ENCODE peak calls at places on chromosomes 7 and 10, in four cellular contexts. P is uterus, L is heart left ventricle, W is hepatocyte. D is an unnamed sample.
A peak's percentile ranks its signal among the peaks of the same experiment; 100 is the strongest.

GRCh38 chr7:131952365-131952764 is 395.9 kb upstream of the PODXL start:
- DNase-seq in P (no peak), L (no peak), W (no peak), D (peak; percentile 31)

GRCh38 chr7:24419070-24419469 is 135.1 kb downstream of the NPY start:
- DNase-seq in P (no peak), L (no peak), W (no peak), D (no peak)

GRCh38 chr7:154255324-154255723 is 203.1 kb downstream of the DPP6 start:
- DNase-seq in P (no peak), L (no peak), W (no peak), D (peak; percentile 67)

GRCh38 chr7:497946-498655 is 21.5 kb downstream of the PDGFA start:
- DNase-seq in P (no peak), L (peak; percentile 11), W (no peak), D (no peak)

GRCh38 chr10:86940677-86941076 is 16.7 kb downstream of the MMRN2 start:
- DNase-seq in P (no peak), L (no peak), W (no peak), D (peak; percentile 49)

GRCh38 chr7:27163776-27164380 is 1.5 kb downstream of the HOXA9 start:
- DNase-seq in P (peak; percentile 19), L (no peak), W (no peak), D (no peak)

GRCh38 chr7:66500087-66500486 is 128.6 kb upstream of the KCTD7 start:
- DNase-seq in P (no peak), L (no peak), W (peak; percentile 39), D (no peak)

GRCh38 chr7:142832452-142832851 is 22.4 kb upstream of the EPHB6 start:
- DNase-seq in P (no peak), L (no peak), W (no peak), D (no peak)

GRCh38 chr10:114967071-114967470 is 29.1 kb downstream of the TRUB1 start:
- DNase-seq in P (no peak), L (no peak), W (no peak), D (no peak)

GRCh38 chr7:31122649-31123058 is 70.5 kb downstream of the ADCYAP1R1 start:
- DNase-seq in P (peak; percentile 74), L (peak; percentile 54), W (peak; percentile 86), D (peak; percentile 90)

GRCh38 chr10:123974406-123974805 is 82.8 kb upstream of the CPXM2 start:
- DNase-seq in P (no peak), L (no peak), W (peak; percentile 43), D (no peak)

GRCh38 chr10:12540341-12540781 is 191.0 kb downstream of the CAMK1D start:
- DNase-seq in P (no peak), L (no peak), W (no peak), D (peak; percentile 3)

GRCh38 chr7:27166475-27167169 is 1.3 kb upstream of the HOXA9 start:
- DNase-seq in P (peak; percentile 32), L (peak; percentile 16), W (no peak), D (peak; percentile 64)

GRCh38 chr7:154640266-154640865 is 362.6 kb downstream of the PAXIP1 start:
- DNase-seq in P (no peak), L (no peak), W (peak; percentile 21), D (peak; percentile 76)

GRCh38 chr10:70085975-70086613 is 33.4 kb downstream of the MACROH2A2 start:
- DNase-seq in P (no peak), L (no peak), W (no peak), D (no peak)

GRCh38 chr7:54833021-54833467 is 74.0 kb upstream of the SEC61G start:
- DNase-seq in P (no peak), L (no peak), W (no peak), D (no peak)

GRCh38 chr10:129970404-129971364 is 6.6 kb upstream of the EBF3 start:
- DNase-seq in P (no peak), L (no peak), W (no peak), D (peak; percentile 70)

GRCh38 chr10:71964669-71965515 is 697 bp downstream of the CHST3 start:
- DNase-seq in P (peak; percentile 66), L (peak; percentile 80), W (peak; percentile 79), D (peak; percentile 76)

GRCh38 chr7:6588566-6588965 is 1.3 kb upstream of the INTS15 start:
- DNase-seq in P (no peak), L (no peak), W (no peak), D (no peak)
- H3K36me3 ChIP-seq in P (no peaks in the 10 kb centered on the region), L (peaks cover 7% of the 10 kb centered on the region), W (no peaks in the 10 kb centered on the region), D (peaks cover 33% of the 10 kb centered on the region)

GRCh38 chr7:50733552-50733951 is 49.1 kb downstream of the GRB10 start:
- DNase-seq in P (no peak), L (no peak), W (peak; percentile 72), D (no peak)
- H3K4me1 ChIP-seq in P (no peaks in the 10 kb centered on the region), L (peaks cover 30% of the 10 kb centered on the region), W (peaks cover 21% of the 10 kb centered on the region), D (no peaks in the 10 kb centered on the region)

GRCh38 chr10:26505491-26505890 is 67.3 kb downstream of the APBB1IP start:
- DNase-seq in P (no peak), L (no peak), W (no peak), D (no peak)
- H3K36me3 ChIP-seq in P (no peaks in the 10 kb centered on the region), L (no peaks in the 10 kb centered on the region), W (no peaks in the 10 kb centered on the region), D (no peaks in the 10 kb centered on the region)

GRCh38 chr7:32894171-32894570 is 2.6 kb upstream of the KBTBD2 start:
- DNase-seq in P (no peak), L (no peak), W (no peak), D (no peak)

GRCh38 chr7:32893722-32894121 is 2.2 kb upstream of the KBTBD2 start:
- DNase-seq in P (no peak), L (no peak), W (no peak), D (no peak)

GRCh38 chr7:32893225-32893560 is 1.6 kb upstream of the KBTBD2 start:
- DNase-seq in P (no peak), L (no peak), W (no peak), D (no peak)

GRCh38 chr7:32900415-32900814 is 8.9 kb upstream of the KBTBD2 start:
- DNase-seq in P (no peak), L (no peak), W (no peak), D (no peak)

GRCh38 chr7:32896948-32897347 is 5.4 kb upstream of the KBTBD2 start:
- DNase-seq in P (no peak), L (no peak), W (no peak), D (no peak)
- H3K4me1 ChIP-seq in P (no peaks in the 10 kb centered on the region), L (peaks cover 17% of the 10 kb centered on the region), W (peaks cover 10% of the 10 kb centered on the region), D (peaks cover 13% of the 10 kb centered on the region)

DNA sequence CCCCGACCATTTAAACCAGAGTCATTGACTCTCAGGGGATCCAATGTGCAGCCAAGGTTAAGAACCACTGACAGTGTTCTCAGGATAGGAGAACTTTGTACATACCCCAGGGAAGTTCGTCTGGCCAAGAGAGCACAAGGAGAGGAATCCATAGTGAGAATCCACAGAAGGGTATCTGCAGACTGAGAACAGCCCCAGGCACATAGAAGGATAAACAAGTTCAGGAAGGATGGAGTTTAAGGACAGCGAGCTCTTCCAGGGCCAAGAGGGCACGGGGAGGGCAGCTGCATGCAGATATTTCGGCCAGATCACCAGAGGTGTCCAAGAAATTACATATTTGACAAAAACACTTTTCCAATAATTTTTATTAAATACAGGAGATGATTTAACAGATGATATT is 16.4 kb downstream of the BLNK start:
- DNase-seq in P (no peak), L (no peak), W (no peak), D (no peak)
- H3K36me3 ChIP-seq in P (no peaks in the 10 kb centered on the region), L (no peaks in the 10 kb centered on the region), W (no peaks in the 10 kb centered on the region), D (no peaks in the 10 kb centered on the region)

DNA sequence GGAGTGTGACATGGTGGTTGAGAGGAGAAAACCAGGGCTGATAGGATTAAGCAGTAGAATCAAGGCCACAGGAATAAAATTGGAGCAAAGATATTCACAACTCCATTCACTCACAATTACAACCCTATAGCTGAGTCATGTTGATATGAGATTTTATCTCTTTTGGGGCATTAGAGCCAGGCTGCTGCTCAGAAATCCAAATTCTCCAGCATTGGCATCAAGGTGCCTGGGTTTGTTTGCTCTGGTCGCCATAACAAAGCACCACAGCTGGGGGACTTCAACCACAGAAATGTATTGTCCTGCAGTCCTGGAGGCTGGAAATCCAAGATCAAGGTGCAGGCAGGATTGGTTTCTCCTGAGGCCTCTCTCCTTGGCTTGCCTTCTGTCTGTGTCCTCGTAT is 52.5 kb upstream of the GRB10 start:
- DNase-seq in P (no peak), L (no peak), W (no peak), D (no peak)
- H3K4me1 ChIP-seq in P (no peaks in the 10 kb centered on the region), L (no peaks in the 10 kb centered on the region), W (peaks cover 4% of the 10 kb centered on the region), D (no peaks in the 10 kb centered on the region)

GRCh38 chr7:149209518-149210269 is 14.3 kb downstream of the ZNF282 start:
- DNase-seq in P (no peak), L (no peak), W (peak; percentile 60), D (peak; percentile 94)

GRCh38 chr7:149210551-149210950 is 15.2 kb downstream of the ZNF282 start:
- DNase-seq in P (no peak), L (no peak), W (no peak), D (no peak)

GRCh38 chr7:149202831-149203231 is 7.5 kb downstream of the ZNF282 start:
- DNase-seq in P (no peak), L (peak; percentile 54), W (peak; percentile 52), D (no peak)

GRCh38 chr7:149205690-149206381 is 10.5 kb downstream of the ZNF282 start:
- DNase-seq in P (no peak), L (no peak), W (no peak), D (no peak)

DNA sequence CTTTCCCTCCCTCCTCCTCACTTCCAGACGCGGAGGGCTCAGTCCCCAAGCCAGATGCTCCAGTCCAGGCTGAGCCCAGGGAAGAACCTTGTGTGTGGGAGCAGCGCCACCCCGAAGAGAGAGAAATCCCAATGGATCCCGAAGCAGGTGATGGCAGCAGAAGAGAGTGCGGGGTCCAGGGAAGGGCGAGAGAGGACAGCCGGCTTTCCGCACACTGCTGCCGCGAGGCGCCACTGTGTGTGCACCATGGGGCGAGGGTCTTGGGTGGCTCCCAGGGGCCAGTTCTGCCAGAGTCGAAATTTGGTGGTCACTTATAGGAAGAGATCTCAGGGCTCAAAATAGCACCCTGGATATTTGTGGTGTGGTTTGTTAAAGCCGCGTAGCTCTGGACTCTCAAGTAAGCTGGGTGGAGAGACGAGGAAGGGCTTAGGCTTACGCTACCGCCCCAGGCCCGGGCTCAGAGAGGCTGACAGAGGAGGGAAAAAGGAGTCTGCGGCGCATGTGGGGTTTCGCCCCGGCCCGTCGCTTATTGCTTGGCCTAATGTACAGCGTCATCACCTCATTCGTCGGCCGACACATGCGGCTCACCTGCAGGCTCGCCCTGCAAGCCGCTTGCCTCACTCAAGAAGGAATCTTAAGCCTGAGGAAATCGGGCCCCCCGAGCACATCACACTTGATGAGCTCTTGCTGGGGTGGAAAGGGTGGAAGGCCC is 12.1 kb downstream of the ZNF282 start:
- DNase-seq in P (no peak), L (no peak), W (no peak), D (no peak)
- H3K36me3 ChIP-seq in P (no peaks in the 10 kb centered on the region), L (peaks cover 40% of the 10 kb centered on the region), W (no peaks in the 10 kb centered on the region), D (peaks cover 86% of the 10 kb centered on the region)

GRCh38 chr7:1943326-1943725 is 273.2 kb downstream of the ELFN1 start:
- DNase-seq in P (no peak), L (no peak), W (no peak), D (no peak)
- H3K4me1 ChIP-seq in P (no peaks in the 10 kb centered on the region), L (no peaks in the 10 kb centered on the region), W (peaks cover 11% of the 10 kb centered on the region), D (peaks cover 4% of the 10 kb centered on the region)

GRCh38 chr10:101816913-101817541 is 1.2 kb downstream of the OGA start:
- DNase-seq in P (no peak), L (no peak), W (no peak), D (no peak)

GRCh38 chr10:101818119-101818957 is at the start of gene OGA:
- DNase-seq in P (peak; percentile 97), L (peak; percentile 99), W (peak; percentile 100), D (peak; percentile 99)

GRCh38 chr10:101817542-101818118 is 614 bp downstream of the OGA start:
- DNase-seq in P (peak; percentile 86), L (peak; percentile 90), W (peak; percentile 90), D (peak; percentile 70)

GRCh38 chr10:101816375-101816773 is 1.9 kb downstream of the OGA start:
- DNase-seq in P (no peak), L (no peak), W (no peak), D (no peak)

GRCh38 chr10:101818958-101819633 is 852 bp upstream of the OGA start:
- DNase-seq in P (peak; percentile 41), L (peak; percentile 42), W (peak; percentile 66), D (no peak)
- H3K36me3 ChIP-seq in P (no peaks in the 10 kb centered on the region), L (no peaks in the 10 kb centered on the region), W (no peaks in the 10 kb centered on the region), D (no peaks in the 10 kb centered on the region)

D was measured in endodermal cell.